ENCODE peak calls at places on chromosomes 13 and 19, in five cellular contexts. T is HCT116, P is K562, N is HepG2, K is H1. Q is an unnamed sample.

GRCh38 chr13:36601186-36601585 is 72.6 kb upstream of the SERTM1 start:
- DNase-seq in T (no peak), P (no peak), N (no peak), K (no peak), Q (no peak)

GRCh38 chr19:44943801-44944249 is 1.8 kb downstream of the APOC4 start:
- DNase-seq in T (no peak), P (peak), N (no peak), K (no peak), Q (no peak)

GRCh38 chr19:708154-709141 is at the start of gene PALM:
- DNase-seq in T (no peak), P (peak), N (peak), K (no peak), Q (no peak)

GRCh38 chr19:51339313-51339686 is 2.6 kb downstream of the VSIG10L start:
- DNase-seq in T (no peak), P (peak), N (no peak), K (peak), Q (no peak)

GRCh38 chr19:50536662-50537305 is 23.1 kb upstream of the ASPDH start:
- DNase-seq in T (no peak), P (no peak), N (no peak), K (no peak), Q (no peak)

GRCh38 chr13:40206241-40207109 is 460.0 kb downstream of the FOXO1 start:
- DNase-seq in T (no peak), P (no peak), N (no peak), K (no peak), Q (peak)

GRCh38 chr13:29496241-29496712 is 99.2 kb downstream of the SLC7A1 start:
- DNase-seq in T (no peak), P (no peak), N (no peak), K (no peak), Q (no peak)

GRCh38 chr19:531009-531752 is 379 bp upstream of the CDC34 start:
- DNase-seq in T (peak), P (peak), N (peak), K (no peak), Q (no peak)

GRCh38 chr19:15123900-15124299 is 16.7 kb downstream of the SYDE1 start:
- DNase-seq in T (no peak), P (no peak), N (no peak), K (no peak), Q (no peak)

GRCh38 chr19:42066075-42066754 is 3.8 kb downstream of the GRIK5 start:
- DNase-seq in T (no peak), P (peak), N (no peak), K (peak), Q (no peak)

GRCh38 chr13:99124695-99125334 is 75.8 kb upstream of the UBAC2 start:
- DNase-seq in T (peak), P (no peak), N (no peak), K (no peak), Q (peak)

GRCh38 chr13:105370011-105370645 is 1165.3 kb downstream of the EFNB2 start:
- DNase-seq in T (no peak), P (no peak), N (no peak), K (no peak), Q (no peak)

GRCh38 chr13:97629601-97630272 is 195.8 kb downstream of the RAP2A start:
- DNase-seq in T (no peak), P (no peak), N (no peak), K (no peak), Q (no peak)

GRCh38 chr19:13044160-13044853 is 49.0 kb downstream of the NFIX start:
- DNase-seq in T (no peak), P (no peak), N (no peak), K (no peak), Q (no peak)
- TF ChIP-seq ZNF274 in T (no peak), P (no peak), N (no peak), K (no peak), Q (no peak)

DNA sequence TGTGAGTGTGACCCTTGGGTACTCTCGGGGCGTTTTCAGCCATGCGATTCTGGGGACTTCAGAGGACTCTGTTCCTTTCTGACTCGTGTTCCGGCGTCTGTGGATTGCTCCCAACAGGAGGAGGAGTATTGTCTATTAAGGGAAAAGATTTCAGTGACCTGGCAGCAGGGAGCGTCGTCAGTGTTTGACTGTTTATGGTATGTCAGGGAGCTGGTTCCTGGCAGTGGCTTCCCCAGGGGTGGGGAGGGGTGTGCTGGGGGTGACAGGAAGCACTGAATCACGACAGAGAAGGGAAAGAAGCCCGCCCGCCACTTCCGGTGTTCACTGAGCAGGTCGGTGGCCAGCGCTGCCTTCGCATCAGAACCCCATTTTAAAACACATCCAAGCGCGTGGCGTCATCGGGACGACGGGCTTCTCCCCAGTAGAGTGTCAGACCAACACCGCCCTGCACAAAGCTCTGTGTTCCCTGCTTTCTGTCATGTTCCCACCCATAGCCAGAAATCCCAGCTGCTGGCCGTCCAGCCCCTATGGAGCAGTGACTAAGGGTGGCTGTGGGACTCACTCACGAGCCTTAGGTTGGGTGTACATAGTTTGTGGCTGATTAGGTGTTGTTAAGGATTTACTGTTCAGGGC is 33.8 kb downstream of the COL4A2 start:
- DNase-seq in T (no peak), P (no peak), N (no peak), K (no peak), Q (no peak)
- TF ChIP-seq POLR2AphosphoS5 in T (no peak), P (no peak), N (no peak), K (no peak), Q (no peak)

GRCh38 chr19:40601061-40601973 is at the start of gene LTBP4:
- DNase-seq in T (no peak), P (peak), N (no peak), K (no peak), Q (no peak)
- TF ChIP-seq ZNF274 in T (no peak), P (no peak), N (no peak), K (no peak), Q (no peak)

DNA sequence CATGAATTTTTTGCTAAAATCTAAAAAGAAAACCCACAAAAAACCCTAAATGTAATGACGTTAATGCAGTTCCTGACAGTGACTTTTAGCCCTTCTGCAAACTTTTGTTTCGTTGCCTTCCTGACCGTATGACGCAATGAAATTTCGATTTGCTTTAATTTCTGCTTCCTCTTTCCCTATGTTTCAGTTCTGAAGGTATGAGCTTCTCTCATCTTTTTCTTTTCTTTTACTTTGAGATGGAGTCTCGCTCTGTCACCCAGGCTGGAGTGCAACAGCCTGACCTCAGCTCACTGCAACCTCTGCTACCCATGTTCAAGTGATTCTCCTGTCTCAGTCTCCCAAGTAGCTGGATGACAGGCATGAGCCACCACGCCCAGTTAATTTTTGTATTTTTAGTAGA is 6.1 kb upstream of the LILRA5 start:
- DNase-seq in T (no peak), P (no peak), N (no peak), K (no peak), Q (no peak)
- TF ChIP-seq POLR2AphosphoS5 in T (no peak), P (no peak), N (no peak), K (no peak), Q (no peak)

GRCh38 chr13:113468461-113469147 is 15.3 kb upstream of the ADPRHL1 start:
- DNase-seq in T (no peak), P (no peak), N (no peak), K (no peak), Q (no peak)
- TF ChIP-seq ZNF274 in T (no peak), P (no peak), N (no peak), K (no peak), Q (no peak)

GRCh38 chr13:41610426-41610825 is 153.1 kb downstream of the RGCC start:
- DNase-seq in T (no peak), P (no peak), N (peak), K (no peak), Q (no peak)
- TF ChIP-seq POLR2AphosphoS5 in T (no peak), P (no peak), N (no peak), K (no peak), Q (no peak)

DNA sequence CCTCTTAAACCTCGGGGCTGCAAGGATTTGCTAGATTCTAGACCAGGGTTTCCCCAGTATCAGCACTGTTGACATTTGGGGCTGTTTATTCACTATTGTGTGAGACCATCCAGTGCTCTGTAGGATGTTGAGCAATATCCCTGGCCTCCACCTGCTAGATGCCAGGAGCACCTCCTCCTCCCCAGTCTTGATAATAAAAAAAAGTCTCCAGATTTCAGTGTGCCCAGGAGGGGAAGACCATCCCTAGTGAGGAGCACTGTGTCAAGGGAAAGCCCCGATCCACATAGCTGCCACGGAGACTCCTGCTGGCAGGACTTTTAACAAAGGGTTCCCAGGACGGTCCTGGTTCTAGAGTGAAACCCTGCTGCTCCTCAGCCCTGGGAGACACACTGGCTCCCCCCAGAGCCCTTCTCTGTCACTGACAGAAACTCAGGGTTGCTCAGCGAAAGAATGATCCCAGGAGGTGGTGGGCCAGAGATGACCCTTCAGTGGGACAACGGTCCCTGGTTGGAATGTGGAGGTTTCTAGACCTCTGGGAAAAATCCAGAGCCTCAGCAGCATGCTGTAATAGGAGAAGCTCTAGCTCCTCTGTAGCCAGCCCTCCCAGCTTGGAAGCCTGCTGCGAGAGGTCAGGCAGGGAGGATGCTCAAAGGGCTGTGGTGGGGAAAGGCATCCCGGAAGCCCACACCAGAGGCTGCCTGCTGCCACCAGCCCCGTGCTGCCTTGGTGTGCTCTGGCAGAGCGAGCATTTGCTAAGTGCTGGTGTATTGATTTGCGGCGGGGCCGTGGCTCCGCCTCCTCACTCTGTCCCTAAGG is 20.3 kb downstream of the LYL1 start:
- DNase-seq in T (no peak), P (peak), N (peak), K (no peak), Q (no peak)
- TF ChIP-seq ZNF274 in T (no peak), P (no peak), N (no peak), K (no peak), Q (no peak)

GRCh38 chr19:11641241-11641640 is 44.0 kb downstream of the ZNF627 start:
- DNase-seq in T (no peak), P (no peak), N (no peak), K (no peak), Q (no peak)

GRCh38 chr19:11639245-11639601 is 41.9 kb downstream of the ZNF627 start:
- DNase-seq in T (no peak), P (no peak), N (no peak), K (no peak), Q (no peak)

GRCh38 chr19:11642902-11643301 is 45.6 kb downstream of the ZNF627 start:
- DNase-seq in T (no peak), P (no peak), N (no peak), K (no peak), Q (no peak)

GRCh38 chr19:11639602-11640471 is 42.6 kb downstream of the ZNF627 start:
- DNase-seq in T (peak), P (peak), N (peak), K (peak), Q (peak)
- TF ChIP-seq POLR2AphosphoS5 in T (peak), P (peak), N (peak), K (peak), Q (no peak)